ENCODE peak calls at places on chromosomes 5 and 9, in four cellular contexts. U is spleen, E is cardiac muscle cell, K is lower lobe of right lung. P is an unnamed sample.

GRCh38 chr5:59061377-59061776 is 478.5 kb downstream of the RAB3C start:
- DNase-seq in U (no peak), E (no peak), K (no peak), P (no peak)

GRCh38 chr9:34337404-34337803 is 8.0 kb downstream of the NUDT2 start:
- DNase-seq in K (no peak), E (no peak), U (no peak), P (no peak)

GRCh38 chr5:143201589-143201988 is 201.9 kb downstream of the NR3C1 start:
- DNase-seq in K (no peak), E (no peak), U (no peak), P (no peak)

GRCh38 chr5:149656576-149657182 is 73.4 kb upstream of the PPARGC1B start:
- DNase-seq in E (peak; percentile 70), U (no peak), K (no peak), P (no peak)

GRCh38 chr9:70260007-70260443 is 1.2 kb downstream of the SMC5 start:
- DNase-seq in E (no peak), K (peak; percentile 49), U (peak; percentile 77), P (no peak)

GRCh38 chr9:129584136-129584535 is 36.8 kb downstream of the C9orf50 start:
- DNase-seq in K (peak; percentile 69), E (peak; percentile 70), U (no peak), P (peak; percentile 65)

GRCh38 chr9:114389612-114390368 is 2.0 kb upstream of the AKNA start:
- DNase-seq in U (peak; percentile 76), K (no peak), E (no peak), P (no peak)

GRCh38 chr9:123368481-123369153 is 12.6 kb downstream of the CRB2 start:
- DNase-seq in K (no peak), E (no peak), U (no peak), P (no peak)

GRCh38 chr9:134858051-134858841 is 22.4 kb upstream of the FCN2 start:
- DNase-seq in E (no peak), U (no peak), K (no peak), P (no peak)

GRCh38 chr9:34651286-34651685 is 699 bp upstream of the IL11RA start:
- DNase-seq in K (no peak), U (no peak), E (no peak), P (no peak)

GRCh38 chr5:60366489-60366888 is 333.5 kb downstream of the DEPDC1B start:
- DNase-seq in U (no peak), E (no peak), K (no peak), P (no peak)

GRCh38 chr9:26723486-26723885 is 169.1 kb downstream of the CAAP1 start:
- DNase-seq in K (no peak), U (no peak), E (peak; percentile 42), P (no peak)

GRCh38 chr5:154485092-154485491 is 7.1 kb upstream of the HAND1 start:
- DNase-seq in E (no peak), U (no peak), K (no peak), P (no peak)

GRCh38 chr9:134053401-134053871 is 14.4 kb downstream of the BRD3 start:
- DNase-seq in E (no peak), K (peak; percentile 43), U (peak; percentile 68), P (peak; percentile 35)

GRCh38 chr9:88236531-88237453 is 98.5 kb upstream of the SPATA31C2 start:
- DNase-seq in K (no peak), E (no peak), U (no peak), P (no peak)

GRCh38 chr9:100720922-100721321 is 143.0 kb downstream of the CAVIN4 start:
- DNase-seq in E (no peak), U (no peak), K (no peak), P (no peak)

GRCh38 chr5:16773990-16774389 is 157.2 kb upstream of the RETREG1 start:
- DNase-seq in U (no peak), E (no peak), K (no peak), P (no peak)

GRCh38 chr5:174271316-174271715 is 225.8 kb downstream of the NSG2 start:
- DNase-seq in U (no peak), K (no peak), E (no peak), P (no peak)

GRCh38 chr9:125906144-125906543 is 159.0 kb downstream of the PBX3 start:
- DNase-seq in K (no peak), E (peak; percentile 19), U (no peak), P (no peak)

GRCh38 chr5:45772402-45772801 is 76.2 kb upstream of the HCN1 start:
- DNase-seq in K (no peak), E (no peak), U (no peak), P (no peak)

GRCh38 chr5:54229041-54229780 is 81.2 kb downstream of the ARL15 start:
- DNase-seq in U (peak; percentile 89), K (peak; percentile 73), E (peak; percentile 73), P (peak; percentile 49)

GRCh38 chr5:128213833-128214232 is 130.3 kb downstream of the SLC12A2 start:
- DNase-seq in U (no peak), K (no peak), E (no peak), P (no peak)

GRCh38 chr5:133298447-133298846 is 246.6 kb downstream of the HSPA4 start:
- DNase-seq in E (no peak), U (no peak), K (no peak), P (peak; percentile 23)

GRCh38 chr9:130755377-130756007 is 61.9 kb downstream of the EXOSC2 start:
- DNase-seq in E (no peak), K (no peak), U (no peak), P (no peak)

GRCh38 chr5:78269088-78269703 is 25.3 kb downstream of the AP3B1 start:
- DNase-seq in U (no peak), E (no peak), K (no peak), P (no peak)

GRCh38 chr9:38171926-38172325 is 102.9 kb upstream of the SHB start:
- DNase-seq in K (no peak), E (no peak), U (no peak), P (no peak)

GRCh38 chr5:54480296-54480695 is 24.8 kb downstream of the HSPB3 start:
- DNase-seq in K (no peak), E (no peak), U (no peak), P (no peak)

GRCh38 chr9:13614060-13614459 is 334.6 kb upstream of the MPDZ start:
- DNase-seq in K (no peak), E (no peak), U (no peak), P (no peak)

GRCh38 chr5:151267481-151268275 is 14.7 kb downstream of the GM2A start:
- DNase-seq in U (no peak), E (no peak), K (no peak), P (no peak)

GRCh38 chr5:56145106-56145505 is 88.0 kb downstream of the ANKRD55 start:
- DNase-seq in E (no peak), U (no peak), K (no peak), P (no peak)

GRCh38 chr5:120684213-120684612 is 220.1 kb downstream of the PRR16 start:
- DNase-seq in E (no peak), K (no peak), U (no peak), P (no peak)

GRCh38 chr9:85610074-85610855 is 131.5 kb downstream of the AGTPBP1 start:
- DNase-seq in E (peak; percentile 67), K (no peak), U (no peak), P (peak; percentile 50)
- H3K4me3 ChIP-seq in E (no peak overlapping the region), K (peak overlapping the region; percentile 23), U (no peak overlapping the region), P (no peak overlapping the region)

DNA sequence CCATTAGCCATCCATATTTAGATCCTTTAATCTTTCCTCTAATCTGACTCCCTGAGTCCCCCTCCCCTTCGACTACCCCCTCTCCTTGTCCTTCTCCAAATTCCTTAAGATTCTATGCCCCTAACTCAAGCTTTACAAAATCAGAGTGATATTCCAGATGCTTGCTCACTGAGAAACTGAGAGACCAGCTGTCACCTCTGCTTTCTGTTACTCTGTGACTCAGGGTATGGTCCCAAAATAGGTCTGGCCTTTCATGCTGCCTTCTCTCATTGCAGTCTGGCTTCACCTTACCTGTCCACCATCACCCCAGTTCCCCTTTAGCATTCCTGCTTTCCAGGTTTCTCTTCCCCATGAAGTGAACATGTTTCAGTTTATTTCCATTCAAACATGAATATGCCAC is 383.3 kb upstream of the SLC30A5 start:
- DNase-seq in U (no peak), K (no peak), E (no peak), P (no peak)
- H3K4me1 ChIP-seq in U (peaks cover 23% of the 10 kb centered on the region), K (no peaks in the 10 kb centered on the region), E (peaks cover 61% of the 10 kb centered on the region), P (peaks cover 11% of the 10 kb centered on the region)

DNA sequence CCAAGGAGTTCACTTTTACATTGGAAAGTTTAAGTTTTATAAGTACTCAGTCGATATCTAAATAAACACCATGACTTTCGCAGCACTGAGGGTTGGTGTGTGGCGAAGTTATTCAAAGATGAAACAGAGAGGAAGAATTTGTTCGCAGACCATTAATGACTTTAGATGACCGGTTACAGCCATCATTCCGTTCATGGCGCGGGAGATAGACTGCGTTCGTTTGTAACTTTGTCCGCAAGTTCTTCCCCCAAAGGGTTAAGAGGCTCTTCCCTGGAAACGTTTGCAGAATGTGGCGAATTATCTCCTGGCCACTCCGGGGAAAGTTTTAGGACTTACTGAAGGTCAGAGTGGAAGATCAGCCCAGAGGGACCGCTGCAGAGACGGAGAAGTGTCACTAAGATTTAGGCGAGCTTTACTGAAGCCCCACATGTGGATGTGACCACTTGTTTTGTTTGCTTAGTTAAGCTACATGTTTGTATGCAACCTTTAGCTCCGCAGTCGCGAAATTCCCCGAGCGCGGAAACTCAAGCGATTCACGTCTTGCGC is 2.2 kb upstream of the FOXD1 start:
- DNase-seq in E (no peak), U (no peak), K (no peak), P (no peak)
- H3K27me3 ChIP-seq in E (peaks cover 87% of the 10 kb centered on the region), U (peaks cover 90% of the 10 kb centered on the region), K (peaks cover 84% of the 10 kb centered on the region), P (peaks cover 66% of the 10 kb centered on the region)

GRCh38 chr9:2335260-2335659 is 286.3 kb upstream of the VLDLR start:
- DNase-seq in E (no peak), K (no peak), U (no peak), P (no peak)

GRCh38 chr9:2337602-2338001 is 284.0 kb upstream of the VLDLR start:
- DNase-seq in E (no peak), K (no peak), U (no peak), P (no peak)

GRCh38 chr9:2338770-2339169 is 282.8 kb upstream of the VLDLR start:
- DNase-seq in U (no peak), K (no peak), E (no peak), P (no peak)

GRCh38 chr9:2336055-2336454 is 285.5 kb upstream of the VLDLR start:
- DNase-seq in K (no peak), E (peak; percentile 12), U (no peak), P (no peak)

DNA sequence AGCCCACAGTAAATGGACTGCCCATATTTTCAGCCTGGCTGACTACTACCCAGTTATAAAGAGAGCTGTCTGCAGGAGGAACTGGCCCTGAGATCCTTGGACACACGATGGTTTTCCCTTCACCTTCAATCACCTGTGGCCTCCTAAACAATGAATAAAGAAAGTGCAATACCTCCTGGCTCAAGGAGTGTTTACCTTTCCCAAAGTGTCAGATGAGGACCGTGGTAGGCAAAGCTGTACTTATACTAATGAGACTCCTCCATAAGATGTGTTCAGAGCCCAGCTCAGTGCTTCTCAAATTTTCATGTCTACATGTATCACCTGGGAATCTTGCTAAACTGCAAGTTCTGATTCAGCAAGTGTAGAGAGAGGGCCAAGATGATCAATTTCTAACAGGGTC is 284.5 kb upstream of the VLDLR start:
- DNase-seq in E (no peak), K (no peak), U (no peak), P (no peak)
- H3K4me3 ChIP-seq in E (no peak overlapping the region), K (no peak overlapping the region), U (no peak overlapping the region), P (no peak overlapping the region)

GRCh38 chr9:95104966-95105365 is 212.5 kb downstream of the FANCC start:
- DNase-seq in U (no peak), K (peak; percentile 47), E (no peak), P (no peak)
- H3K4me1 ChIP-seq in U (no peaks in the 10 kb centered on the region), K (no peaks in the 10 kb centered on the region), E (no peaks in the 10 kb centered on the region), P (no peaks in the 10 kb centered on the region)

GRCh38 chr5:1226839-1227238 is 1.7 kb downstream of the SLC6A18 start:
- DNase-seq in E (no peak), K (no peak), U (no peak), P (no peak)
- H3K27me3 ChIP-seq in E (no peaks in the 10 kb centered on the region), K (peaks cover 16% of the 10 kb centered on the region), U (peaks cover 36% of the 10 kb centered on the region), P (peaks cover 4% of the 10 kb centered on the region)

GRCh38 chr9:76692448-76693129 is 71.6 kb upstream of the PCA3 start:
- DNase-seq in U (no peak), K (no peak), E (no peak), P (no peak)
- H3K4me3 ChIP-seq in U (peak overlapping the region; percentile 6), K (peak overlapping the region; percentile 33), E (peak overlapping the region; percentile 32), P (no peak overlapping the region)

P was measured in CD8-positive, alpha-beta memory T cell.